ENCODE peak calls at places on chromosomes 5 and 9, in six cellular contexts. P, Y, R, A, X and C are unnamed samples.

GRCh38 chr9:111037744-111038335 is 430 bp downstream of the LPAR1 start:
- DNase-seq in P (peak), Y (peak), R (no peak), A (peak), X (peak), C (peak)

GRCh38 chr5:98769006-98769255 is 4.5 kb upstream of the RGMB start:
- DNase-seq in P (peak), Y (peak), R (peak), A (no peak), X (no peak), C (no peak)

GRCh38 chr5:151139646-151140045 is 17.9 kb downstream of the ANXA6 start:
- DNase-seq in P (no peak), Y (no peak), R (no peak), A (no peak), X (no peak), C (no peak)

GRCh38 chr5:10279328-10279727 is 28.4 kb downstream of the CMBL start:
- DNase-seq in P (no peak), Y (no peak), R (no peak), A (no peak), X (no peak), C (no peak)

GRCh38 chr9:90880669-90881068 is 79.0 kb downstream of the SYK start:
- DNase-seq in P (no peak), Y (peak), R (no peak), A (no peak), X (no peak), C (no peak)

GRCh38 chr9:70641631-70642030 is 227.2 kb upstream of the KLF9 start:
- DNase-seq in P (no peak), Y (no peak), R (no peak), A (no peak), X (no peak), C (no peak)

GRCh38 chr5:160287378-160288051 is 24.8 kb downstream of the CCNJL start:
- DNase-seq in P (peak), Y (peak), R (no peak), A (no peak), X (peak), C (peak)

GRCh38 chr5:9716838-9717281 is 86.7 kb upstream of the TAS2R1 start:
- DNase-seq in P (no peak), Y (no peak), R (no peak), A (no peak), X (no peak), C (no peak)

GRCh38 chr5:177476531-177477233 is 3.2 kb upstream of the DBN1 start:
- DNase-seq in P (no peak), Y (peak), R (no peak), A (no peak), X (no peak), C (no peak)

GRCh38 chr5:176611435-176611834 is 1.5 kb upstream of the GPRIN1 start:
- DNase-seq in P (peak), Y (peak), R (peak), A (peak), X (peak), C (peak)

GRCh38 chr9:99264070-99264469 is 42.0 kb downstream of the SEC61B start:
- DNase-seq in P (no peak), Y (no peak), R (no peak), A (peak), X (no peak), C (no peak)

GRCh38 chr5:73118331-73119011 is 1.9 kb upstream of the TMEM171 start:
- DNase-seq in P (no peak), Y (peak), R (no peak), A (no peak), X (no peak), C (no peak)

GRCh38 chr5:142520885-142521284 is 165.0 kb downstream of the FGF1 start:
- DNase-seq in P (no peak), Y (no peak), R (no peak), A (no peak), X (no peak), C (no peak)

GRCh38 chr5:56076486-56076885 is 81.7 kb upstream of the IL6ST start:
- DNase-seq in P (no peak), Y (no peak), R (no peak), A (no peak), X (no peak), C (no peak)

GRCh38 chr5:32613050-32613672 is 27.8 kb downstream of the SUB1 start:
- DNase-seq in P (peak), Y (peak), R (peak), A (peak), X (peak), C (peak)

GRCh38 chr9:116951588-116952433 is 264.7 kb downstream of the TRIM32 start:
- DNase-seq in P (no peak), Y (no peak), R (no peak), A (peak), X (no peak), C (peak)

GRCh38 chr5:147075187-147075586 is 159.6 kb upstream of the STK32A start:
- DNase-seq in P (no peak), Y (no peak), R (no peak), A (no peak), X (no peak), C (no peak)

GRCh38 chr9:133003671-133004090 is 25.2 kb downstream of the GFI1B start:
- DNase-seq in P (no peak), Y (no peak), R (no peak), A (no peak), X (no peak), C (no peak)

GRCh38 chr5:168313596-168314204 is 22.3 kb downstream of the WWC1 start:
- DNase-seq in P (no peak), Y (no peak), R (no peak), A (no peak), X (no peak), C (no peak)

GRCh38 chr5:39109616-39110015 is 35.4 kb upstream of the RICTOR start:
- DNase-seq in P (no peak), Y (no peak), R (no peak), A (no peak), X (no peak), C (no peak)

GRCh38 chr5:33321026-33321425 is 119.7 kb upstream of the TARS1 start:
- DNase-seq in P (peak), Y (no peak), R (peak), A (peak), X (no peak), C (peak)

GRCh38 chr5:141017943-141018342 is 33.2 kb upstream of the PCDHB1 start:
- DNase-seq in P (no peak), Y (no peak), R (no peak), A (no peak), X (no peak), C (no peak)

GRCh38 chr9:71692337-71692736 is 76.0 kb downstream of the CEMIP2 start:
- DNase-seq in P (no peak), Y (no peak), R (peak), A (no peak), X (no peak), C (no peak)

DNA sequence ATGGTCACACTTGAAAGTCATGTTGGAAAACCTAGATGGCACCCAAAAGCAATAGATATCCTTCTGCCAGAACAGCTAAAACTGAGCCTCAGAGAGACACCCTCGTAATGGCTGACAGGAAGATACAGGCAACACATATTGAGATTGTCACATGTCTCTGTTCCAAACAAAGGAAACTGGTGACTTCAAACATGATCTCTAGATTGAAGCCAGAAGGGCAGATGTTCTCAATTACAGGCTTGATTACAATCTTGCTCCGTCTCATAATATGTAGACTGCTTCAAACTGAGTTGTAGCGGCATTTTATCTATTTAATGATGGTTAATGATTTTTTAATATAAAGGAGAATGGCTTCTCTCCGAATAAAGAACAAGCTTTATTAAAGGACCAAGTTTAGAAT is 774.3 kb downstream of the KCTD16 start:
- DNase-seq in P (no peak), Y (no peak), R (no peak), A (no peak), X (no peak), C (no peak)
- TF ChIP-seq POLR2A in P (no peak), Y (no peak), R (no peak), A (no peak), X (no peak), C (no peak)

DNA sequence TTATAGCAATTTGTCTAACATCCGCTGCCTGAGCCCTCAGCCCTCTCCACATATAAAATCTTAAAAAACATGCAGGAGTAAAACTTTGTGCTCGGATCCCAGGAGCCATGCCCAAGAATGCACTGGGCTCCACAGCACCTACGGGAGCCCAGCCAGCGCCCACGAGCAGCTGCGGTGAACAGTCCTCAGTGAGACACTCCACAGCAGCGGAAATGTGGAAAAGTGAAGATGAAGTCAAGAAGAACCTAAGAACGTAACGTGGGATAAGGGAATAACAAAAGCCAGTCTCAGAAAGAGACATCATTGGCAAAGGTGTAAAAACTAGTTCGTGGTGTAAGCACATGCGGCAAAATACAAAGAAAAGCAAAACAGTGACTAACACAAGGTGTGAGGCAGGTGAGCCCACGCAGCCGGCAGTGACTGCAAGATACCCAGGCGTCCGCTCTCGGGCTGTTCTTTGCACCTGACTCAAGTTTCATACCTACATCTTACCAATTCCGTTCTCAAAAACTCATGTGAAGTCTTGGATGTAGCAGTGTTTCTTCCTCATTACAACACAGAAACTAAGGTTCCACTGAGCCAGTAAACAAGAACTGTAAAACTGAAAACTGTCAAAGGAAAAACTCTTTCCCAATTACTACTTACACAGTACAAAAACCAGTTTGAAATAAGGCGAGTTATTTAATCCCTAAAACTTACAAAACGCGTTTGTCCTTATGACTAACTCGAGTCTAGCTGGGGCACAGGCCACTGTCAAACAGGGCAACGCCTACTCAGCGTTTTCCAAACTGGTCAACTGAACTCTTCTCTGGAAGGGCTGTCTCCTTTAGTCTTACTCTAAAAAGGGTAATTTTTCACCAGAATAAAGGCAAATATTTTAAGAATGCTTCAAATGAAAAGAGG is 1.7 kb downstream of the CAMSAP1 start:
- DNase-seq in P (peak), Y (peak), R (no peak), A (no peak), X (no peak), C (no peak)
- TF ChIP-seq POLR2A in P (no peak), Y (no peak), R (no peak), A (no peak), X (no peak), C (no peak)

DNA sequence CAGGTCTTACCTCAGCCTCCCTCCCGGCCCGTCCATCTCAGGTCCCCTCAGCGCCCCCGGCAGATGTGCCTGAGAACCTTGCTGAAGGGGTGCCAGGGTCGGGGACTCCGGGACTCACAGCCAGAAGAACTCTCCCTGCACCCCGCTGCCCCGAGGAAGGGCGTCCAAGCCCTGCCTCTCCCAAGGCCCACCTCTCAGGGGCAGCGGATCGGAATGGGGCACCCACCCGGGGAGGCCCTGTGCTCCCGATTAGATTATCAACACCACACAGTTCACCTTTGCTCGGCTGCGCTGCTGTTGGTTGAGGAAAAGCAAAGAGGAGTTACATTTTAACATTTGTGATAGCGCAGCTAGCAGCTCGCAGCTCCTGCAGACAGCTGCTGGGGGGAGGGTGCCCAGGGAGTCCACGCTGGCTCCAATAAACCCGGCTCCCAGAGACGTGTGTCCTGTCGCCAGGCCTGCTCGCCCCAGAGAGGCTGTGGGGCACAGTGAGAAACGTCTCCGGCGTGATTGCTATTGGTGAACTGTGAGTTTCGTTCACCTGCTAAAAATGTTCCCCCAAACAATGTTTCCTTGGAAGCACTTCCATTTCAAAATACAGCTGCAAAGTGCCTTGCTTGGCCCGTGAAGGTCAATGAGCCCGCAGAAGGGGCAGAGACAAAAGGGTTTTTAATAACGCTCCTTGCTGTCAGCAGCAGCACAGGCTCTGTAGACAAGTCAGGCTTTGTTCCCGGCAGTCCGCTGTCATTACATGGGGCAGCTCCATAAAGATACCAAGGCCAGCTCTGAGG is 18.6 kb upstream of the SLC6A19 start:
- DNase-seq in P (no peak), Y (peak), R (no peak), A (no peak), X (no peak), C (no peak)
- TF ChIP-seq POLR2A in P (no peak), Y (no peak), R (no peak), A (no peak), X (no peak), C (no peak)

DNA sequence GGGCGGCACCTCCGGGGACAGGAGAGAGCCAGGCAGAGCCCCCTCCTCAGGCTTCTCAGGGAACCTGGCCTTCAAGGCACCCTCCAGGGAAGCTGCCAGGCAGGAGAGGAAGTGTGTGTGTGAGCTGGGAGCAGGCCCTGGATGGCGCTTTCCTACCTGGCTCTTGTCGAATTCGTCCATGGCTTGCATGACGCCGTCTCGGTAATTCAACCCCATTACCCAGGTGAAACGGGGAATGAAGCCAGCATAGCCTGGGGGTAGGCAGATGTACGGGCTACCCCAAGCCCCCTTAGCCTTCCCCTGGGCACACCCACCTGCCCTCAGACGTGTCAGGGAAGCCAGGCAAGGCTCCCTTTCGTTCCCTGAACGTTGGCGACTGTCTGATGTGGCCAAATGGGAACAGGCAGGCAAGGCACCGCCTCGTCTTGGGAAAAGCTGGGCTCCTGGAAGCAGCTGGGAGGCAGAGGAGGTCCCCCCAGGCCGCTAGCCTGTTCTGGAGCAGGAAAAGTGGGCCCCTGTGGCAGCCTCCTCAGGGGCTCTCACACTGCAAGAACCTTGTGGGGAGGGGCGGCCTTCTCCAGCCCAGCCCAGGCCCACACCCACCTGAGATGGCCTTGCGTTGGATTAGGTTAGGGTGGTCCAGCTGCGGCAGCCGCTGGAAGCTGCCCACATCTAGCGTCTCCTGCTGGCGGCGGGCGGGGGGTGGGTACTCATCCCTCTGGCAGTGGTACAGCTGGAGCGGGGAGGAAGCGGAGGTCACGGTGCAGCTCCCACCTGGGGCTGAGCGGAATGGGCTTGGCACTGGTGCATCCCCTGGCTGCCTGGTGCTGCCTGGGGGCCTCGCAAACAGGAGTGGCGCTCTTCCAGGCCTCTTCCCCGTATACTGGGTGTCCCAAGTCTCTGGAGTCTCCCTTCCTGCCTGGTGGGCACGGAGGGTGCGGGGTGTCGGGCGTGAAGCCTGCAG is 3.7 kb downstream of the TUBB4B start:
- DNase-seq in P (no peak), Y (no peak), R (no peak), A (no peak), X (no peak), C (no peak)
- TF ChIP-seq POLR2A in P (no peak), Y (no peak), R (no peak), A (no peak), X (no peak), C (no peak)

DNA sequence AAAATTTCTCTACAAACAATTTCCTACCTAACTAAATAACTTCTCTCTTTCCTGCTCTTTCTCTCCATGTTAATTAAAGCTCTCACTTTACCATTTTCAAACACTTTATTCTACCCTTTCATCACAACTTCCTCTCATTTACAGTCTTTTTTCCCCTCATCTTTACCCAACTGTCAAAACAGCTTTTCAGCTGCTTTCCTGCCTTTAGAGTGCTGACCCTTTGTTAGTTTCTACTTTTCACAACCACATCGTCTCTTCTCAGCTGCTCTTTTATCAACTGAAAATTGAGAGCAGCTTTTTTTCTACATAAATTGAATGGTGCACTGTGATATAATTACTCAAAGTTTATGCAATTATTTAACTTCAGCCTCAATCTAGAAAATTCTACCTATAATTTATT is 3.1 kb upstream of the HOMER1 start:
- DNase-seq in P (no peak), Y (no peak), R (no peak), A (no peak), X (no peak), C (no peak)
- TF ChIP-seq POLR2A in P (no peak), Y (no peak), R (no peak), A (no peak), X (no peak), C (no peak)

GRCh38 chr9:88303785-88304495 is 84.3 kb upstream of the SPIN1 start:
- DNase-seq in P (no peak), Y (no peak), R (no peak), A (no peak), X (no peak), C (no peak)
- TF ChIP-seq POLR2A in P (no peak), Y (no peak), R (no peak), A (no peak), X (no peak), C (no peak)

DNA sequence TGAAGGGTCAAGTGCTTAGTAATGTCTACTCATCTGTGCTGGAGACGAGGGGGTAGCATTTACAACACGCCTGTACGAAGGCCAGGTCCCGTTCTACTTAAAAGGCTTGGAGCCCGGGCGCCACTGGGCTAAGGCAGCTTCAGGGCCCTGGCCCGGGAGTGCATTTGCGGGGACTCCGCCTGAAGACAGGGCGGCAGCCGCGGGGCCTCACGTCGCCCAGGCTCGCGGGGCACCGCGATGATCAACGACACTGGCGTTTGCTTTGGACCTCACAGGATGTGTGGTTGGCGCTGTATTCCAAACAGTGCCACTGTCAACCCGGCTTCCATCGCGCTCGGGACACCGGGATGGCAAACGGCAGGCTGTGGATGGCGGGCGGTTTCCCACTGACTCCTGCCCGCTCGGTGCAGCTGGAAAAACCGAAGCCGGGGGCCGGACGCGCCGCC is 1.1 kb upstream of the TENT4A start:
- DNase-seq in P (peak), Y (peak), R (peak), A (peak), X (peak), C (peak)
- TF ChIP-seq POLR2A in P (no peak), Y (no peak), R (no peak), A (peak), X (peak), C (no peak)

GRCh38 chr5:14268236-14268701 is 125.1 kb downstream of the TRIO start:
- DNase-seq in P (no peak), Y (no peak), R (no peak), A (peak), X (no peak), C (peak)
- TF ChIP-seq POLR2A in P (no peak), Y (no peak), R (no peak), A (no peak), X (no peak), C (no peak)